ENCODE peak calls at places on chromosomes 4 and X, in six cellular contexts. S, X, W, Y, T and A are unnamed samples.

GRCh38 chrX:120697053-120697452 is 67.2 kb upstream of the C1GALT1C1 start:
- DNase-seq in Y (peak), X (no peak), T (no peak), S (no peak), W (no peak), A (peak)

GRCh38 chr4:83112678-83113428 is 1.7 kb downstream of the PLAC8 start:
- DNase-seq in W (no peak), X (peak), S (no peak), T (no peak), Y (peak), A (peak)

GRCh38 chr4:53671757-53672156 is 80.5 kb upstream of the LNX1 start:
- DNase-seq in W (no peak), S (no peak), X (peak), T (no peak), Y (no peak), A (no peak)

GRCh38 chr4:112752510-112752909 is 115.6 kb downstream of the LARP7 start:
- DNase-seq in W (no peak), X (no peak), T (no peak), S (no peak), Y (no peak), A (no peak)

GRCh38 chrX:38142598-38142997 is 78.1 kb downstream of the SRPX start:
- DNase-seq in Y (no peak), S (no peak), W (no peak), X (no peak), T (no peak), A (no peak)

GRCh38 chrX:130028196-130028595 is 45.8 kb downstream of the BCORL1 start:
- DNase-seq in W (peak), X (no peak), S (no peak), Y (peak), T (peak), A (peak)

GRCh38 chr4:124290678-124291077 is 421.9 kb downstream of the ANKRD50 start:
- DNase-seq in S (no peak), W (no peak), T (no peak), Y (no peak), X (no peak), A (no peak)

GRCh38 chr4:128524311-128524710 is 236.7 kb upstream of the PGRMC2 start:
- DNase-seq in W (no peak), Y (no peak), X (no peak), S (peak), T (no peak), A (no peak)

GRCh38 chrX:129433945-129434344 is 89.3 kb downstream of the SMARCA1 start:
- DNase-seq in S (no peak), W (no peak), Y (no peak), X (no peak), T (no peak), A (no peak)

GRCh38 chrX:37781808-37782207 is 1.9 kb downstream of the CYBB start:
- DNase-seq in X (no peak), Y (no peak), S (no peak), T (no peak), W (no peak), A (no peak)

GRCh38 chr4:5206391-5206790 is 155.1 kb downstream of the STK32B start:
- DNase-seq in Y (no peak), S (no peak), X (peak), T (no peak), W (no peak), A (no peak)

GRCh38 chr4:162241857-162242256 is 78.1 kb upstream of the FSTL5 start:
- DNase-seq in Y (no peak), X (no peak), W (no peak), S (no peak), T (no peak), A (no peak)

GRCh38 chr4:165152527-165152926 is 39.9 kb upstream of the TMEM192 start:
- DNase-seq in Y (no peak), S (no peak), W (no peak), T (no peak), X (no peak), A (no peak)

GRCh38 chrX:109498434-109498833 is 16.5 kb upstream of the GUCY2F start:
- DNase-seq in W (no peak), T (no peak), X (no peak), Y (no peak), S (no peak), A (no peak)

GRCh38 chrX:77528034-77528433 is 80.8 kb downstream of the FGF16 start:
- DNase-seq in X (no peak), T (no peak), Y (no peak), W (no peak), S (no peak), A (no peak)

GRCh38 chr4:47577779-47578553 is 92.9 kb downstream of the ATP10D start:
- DNase-seq in Y (no peak), S (no peak), T (no peak), W (no peak), X (no peak), A (no peak)

GRCh38 chrX:152810403-152810802 is 20.2 kb downstream of the CETN2 start:
- DNase-seq in S (no peak), T (no peak), Y (no peak), W (no peak), X (no peak), A (no peak)

GRCh38 chr4:184648220-184649025 is 824 bp downstream of the CASP3 start:
- DNase-seq in T (peak), S (peak), W (peak), X (no peak), Y (peak), A (peak)

GRCh38 chrX:101485212-101486064 is at the start of gene ARMCX4:
- DNase-seq in T (no peak), W (peak), S (peak), Y (peak), X (peak), A (no peak)

GRCh38 chrX:119984652-119985051 is 41.1 kb upstream of the NKAP start:
- DNase-seq in Y (no peak), X (no peak), S (no peak), W (no peak), T (no peak), A (no peak)

GRCh38 chr4:123477804-123478209 is 81.2 kb downstream of the SPRY1 start:
- DNase-seq in Y (peak), X (no peak), T (no peak), S (no peak), W (no peak), A (peak)

GRCh38 chr4:48594185-48594584 is 104.1 kb downstream of the ZAR1 start:
- DNase-seq in W (no peak), Y (no peak), S (no peak), T (no peak), X (no peak), A (no peak)

GRCh38 chr4:143668930-143669553 is 31.4 kb downstream of the FREM3 start:
- DNase-seq in T (no peak), X (no peak), Y (no peak), W (no peak), S (no peak), A (no peak)

GRCh38 chrX:102883491-102883890 is 53.6 kb upstream of the RAB40AL start:
- DNase-seq in W (no peak), Y (no peak), T (no peak), X (no peak), S (no peak), A (no peak)

GRCh38 chrX:134171661-134172587 is 65.1 kb upstream of the CCDC160 start:
- DNase-seq in S (no peak), X (no peak), W (no peak), T (no peak), Y (peak), A (peak)

GRCh38 chrX:130694983-130695382 is 208.0 kb downstream of the ENOX2 start:
- DNase-seq in X (no peak), Y (no peak), T (no peak), W (no peak), S (no peak), A (no peak)

GRCh38 chrX:115030635-115031034 is 13.2 kb upstream of the IL13RA2 start:
- DNase-seq in W (no peak), T (no peak), Y (no peak), S (no peak), X (peak), A (no peak)

GRCh38 chr4:112141366-112142138 is 3.7 kb upstream of the FAM241A start:
- DNase-seq in Y (no peak), T (no peak), W (no peak), S (no peak), X (no peak), A (no peak)

GRCh38 chrX:7190157-7190556 is 42.2 kb upstream of the PUDP start:
- DNase-seq in X (peak), S (no peak), Y (no peak), T (no peak), W (no peak), A (no peak)

GRCh38 chr4:18464160-18464559 is 442.6 kb upstream of the LCORL start:
- DNase-seq in W (no peak), S (no peak), X (no peak), Y (no peak), T (no peak), A (no peak)

GRCh38 chr4:123853651-123854050 is 457.1 kb downstream of the SPRY1 start:
- DNase-seq in Y (no peak), T (no peak), X (no peak), W (no peak), S (no peak), A (no peak)

GRCh38 chr4:109879081-109879480 is 31.2 kb downstream of the LRIT3 start:
- DNase-seq in S (no peak), T (no peak), X (no peak), Y (no peak), W (no peak), A (no peak)

GRCh38 chrX:15686818-15687685 is 22.4 kb upstream of the CLTRN start:
- DNase-seq in T (peak), X (peak), Y (peak), S (peak), W (peak), A (peak)

GRCh38 chr4:155667538-155668511 is 1.2 kb downstream of the GUCY1A1 start:
- DNase-seq in T (no peak), Y (no peak), S (peak), X (no peak), W (no peak), A (peak)

GRCh38 chr4:170420255-170420693 is 330.5 kb upstream of the AADAT start:
- DNase-seq in T (no peak), W (no peak), X (no peak), Y (no peak), S (no peak), A (no peak)

GRCh38 chr4:61555789-61556188 is 355.7 kb downstream of the ADGRL3 start:
- DNase-seq in Y (no peak), S (no peak), T (no peak), W (no peak), X (no peak), A (no peak)